ENCODE peak calls at places on chromosomes 13 and 19, in seven cellular contexts. Q is MM.1S; C is activated CD8-positive, alpha-beta memory T cell treated with anti-CD3 and anti-CD28 coated beads, Interleukin-2, amount 10 ng/mL, durations not matched to agents 7 days and 5 days; M is GM10248; X is glutamatergic neuron; R is GM03348; S is GM20000. H is an unnamed sample.

GRCh38 chr13:109779074-109779473 is 7.3 kb downstream of the IRS2 start:
- DNase-seq in M (no peak), S (no peak), Q (no peak), C (no peak), R (no peak), X (no peak), H (no peak)

GRCh38 chr13:97238432-97238831 is 16.3 kb downstream of the MBNL2 start:
- DNase-seq in M (no peak), X (no peak), R (no peak), S (no peak), Q (no peak), C (no peak), H (no peak)

GRCh38 chr19:38657633-38658222 is 10.3 kb downstream of the ACTN4 start:
- DNase-seq in Q (no peak), X (no peak), S (no peak), M (no peak), C (no peak), R (peak; percentile 43), H (no peak)

GRCh38 chr19:50478901-50479715 is 2.5 kb upstream of the GARIN5A start:
- DNase-seq in C (no peak), M (no peak), Q (no peak), X (peak; percentile 67), R (peak; percentile 49), S (no peak), H (no peak)

GRCh38 chr19:30253581-30253996 is 118.6 kb upstream of the ZNF536 start:
- DNase-seq in R (peak; percentile 69), Q (no peak), C (no peak), M (no peak), X (no peak), S (no peak), H (no peak)

GRCh38 chr19:49938662-49939061 is 9.4 kb upstream of the NUP62 start:
- DNase-seq in S (no peak), R (no peak), Q (no peak), C (no peak), M (no peak), X (no peak), H (no peak)

GRCh38 chr19:44943801-44944249 is 1.8 kb downstream of the APOC4 start:
- DNase-seq in R (no peak), C (no peak), M (peak; percentile 90), S (peak; percentile 85), X (no peak), Q (no peak), H (peak; percentile 85)

GRCh38 chr13:114108894-114109293 is 23.5 kb downstream of the RASA3 start:
- DNase-seq in X (no peak), R (no peak), Q (no peak), S (no peak), M (no peak), C (no peak), H (no peak)

GRCh38 chr19:37007587-37008220 is 70.5 kb upstream of the ZNF420 start:
- DNase-seq in R (peak; percentile 56), M (no peak), S (no peak), C (peak; percentile 76), X (peak; percentile 50), Q (no peak), H (no peak)

GRCh38 chr19:2574971-2575630 is 99.2 kb downstream of the GADD45B start:
- DNase-seq in M (no peak), Q (no peak), C (no peak), S (no peak), R (no peak), X (no peak), H (no peak)

GRCh38 chr13:27450921-27451461 is 627 bp upstream of the MTIF3 start:
- DNase-seq in M (peak; percentile 21), S (no peak), X (peak; percentile 54), R (peak; percentile 54), Q (peak; percentile 55), C (peak; percentile 49), H (peak; percentile 36)

GRCh38 chr19:48724796-48725753 is 5.5 kb upstream of the MAMSTR start:
- DNase-seq in X (no peak), S (peak; percentile 81), R (peak; percentile 57), C (no peak), Q (peak; percentile 45), M (peak; percentile 64), H (peak; percentile 82)

GRCh38 chr19:5547881-5548280 is 19.9 kb downstream of the TINCR start:
- DNase-seq in C (peak; percentile 54), R (peak; percentile 72), M (no peak), S (peak; percentile 56), X (peak; percentile 53), Q (peak; percentile 53), H (peak; percentile 59)

GRCh38 chr19:54470991-54471782 is 1.9 kb downstream of the CDC42EP5 start:
- DNase-seq in R (peak; percentile 40), Q (no peak), S (peak; percentile 55), X (no peak), M (peak; percentile 52), C (no peak), H (no peak)

GRCh38 chr13:23871616-23872220 is 17.5 kb downstream of the MIPEP start:
- DNase-seq in S (peak; percentile 31), R (peak; percentile 74), C (no peak), M (peak; percentile 38), X (no peak), Q (peak; percentile 13), H (peak; percentile 37)

GRCh38 chr19:2274937-2275535 is 6.9 kb downstream of the PEAK3 start:
- DNase-seq in R (peak; percentile 78), M (no peak), S (peak; percentile 71), C (peak; percentile 73), Q (peak; percentile 63), X (peak; percentile 82), H (peak; percentile 72)

GRCh38 chr13:24127116-24127631 is 33.3 kb upstream of the SPATA13 start:
- DNase-seq in R (peak; percentile 24), S (peak; percentile 50), M (peak; percentile 46), X (no peak), Q (no peak), C (peak; percentile 70), H (peak; percentile 34)

GRCh38 chr13:109698779-109699178 is 87.6 kb downstream of the IRS2 start:
- DNase-seq in M (no peak), S (no peak), Q (no peak), X (no peak), C (no peak), R (peak; percentile 66), H (no peak)

GRCh38 chr13:83765796-83766195 is 116.5 kb downstream of the SLITRK1 start:
- DNase-seq in S (no peak), Q (no peak), X (no peak), R (no peak), M (no peak), C (no peak), H (no peak)

GRCh38 chr13:100024023-100024422 is 42.4 kb downstream of the ZIC2 start:
- DNase-seq in C (no peak), M (no peak), R (no peak), Q (no peak), X (no peak), S (no peak), H (no peak)

GRCh38 chr19:28960986-28961705 is 251.8 kb downstream of the UQCRFS1 start:
- DNase-seq in R (peak; percentile 50), Q (no peak), S (no peak), X (no peak), M (no peak), C (no peak), H (no peak)

GRCh38 chr13:87274209-87274819 is 396.9 kb upstream of the SLITRK5 start:
- DNase-seq in C (no peak), R (peak; percentile 26), X (peak; percentile 47), Q (peak; percentile 43), M (peak; percentile 7), S (peak; percentile 13), H (peak; percentile 24)

GRCh38 chr19:3285647-3286176 is 61.3 kb downstream of the CELF5 start:
- DNase-seq in M (peak; percentile 64), X (peak; percentile 80), C (no peak), S (peak; percentile 75), R (peak; percentile 69), Q (no peak), H (peak; percentile 81)

GRCh38 chr19:16361254-16361653 is 36.6 kb downstream of the KLF2 start:
- DNase-seq in M (no peak), S (no peak), X (no peak), C (no peak), Q (no peak), R (no peak), H (no peak)

GRCh38 chr19:51096473-51097165 is 11.6 kb downstream of the CTU1 start:
- DNase-seq in R (no peak), S (no peak), Q (no peak), M (no peak), X (no peak), C (no peak), H (peak; percentile 29)

GRCh38 chr13:80586356-80586755 is 245.4 kb upstream of the SPRY2 start:
- DNase-seq in Q (no peak), X (no peak), R (no peak), S (no peak), M (no peak), C (no peak), H (no peak)

GRCh38 chr13:97878421-97879375 is 74.8 kb upstream of the IPO5 start:
- DNase-seq in Q (no peak), C (no peak), R (no peak), S (no peak), X (no peak), M (no peak), H (no peak)

GRCh38 chr13:106573279-106573831 is 5.4 kb upstream of the ARGLU1 start:
- DNase-seq in C (no peak), X (no peak), S (no peak), Q (no peak), R (peak; percentile 79), M (no peak), H (no peak)

GRCh38 chr19:48418317-48419064 is 25.0 kb downstream of the GRIN2D start:
- DNase-seq in S (peak; percentile 7), R (no peak), Q (peak; percentile 75), X (no peak), M (no peak), C (peak; percentile 60), H (no peak)

GRCh38 chr13:112851107-112852046 is 117.6 kb upstream of the MCF2L start:
- DNase-seq in X (no peak), C (no peak), R (no peak), S (no peak), M (no peak), Q (no peak), H (no peak)

H was measured in GM13977.